ENCODE peak calls at places on chromosomes 3 and 15, in six cellular contexts. O is omental fat pad, H is pancreas, L is neural progenitor cell, J is astrocyte of the spinal cord, B is kidney. F is an unnamed sample.

GRCh38 chr3:16927485-16927884 is 42.7 kb downstream of the PLCL2 start:
- DNase-seq in B (no peak), H (no peak), O (no peak), L (no peak), J (no peak), F (peak; percentile 23)

GRCh38 chr15:96218623-96219465 is 111.7 kb upstream of the NR2F2 start:
- DNase-seq in B (no peak), J (no peak), L (no peak), O (no peak), H (no peak), F (no peak)

GRCh38 chr15:27672537-27672936 is 426.6 kb downstream of the OCA2 start:
- DNase-seq in H (no peak), L (no peak), B (no peak), J (no peak), O (no peak), F (no peak)

GRCh38 chr3:128971421-128971820 is 22.5 kb downstream of the CFAP92 start:
- DNase-seq in L (no peak), H (no peak), O (no peak), B (no peak), J (peak; percentile 15), F (no peak)

GRCh38 chr15:100175406-100176114 is 166.2 kb downstream of the ADAMTS17 start:
- DNase-seq in L (no peak), B (peak; percentile 15), J (no peak), H (no peak), O (no peak), F (no peak)

GRCh38 chr3:138003069-138003468 is 6.9 kb upstream of the CLDN18 start:
- DNase-seq in L (no peak), B (no peak), O (no peak), H (no peak), J (no peak), F (no peak)

GRCh38 chr15:100030586-100031249 is 297.5 kb upstream of the LYSMD4 start:
- DNase-seq in H (no peak), J (peak; percentile 51), O (no peak), L (no peak), B (no peak), F (no peak)

GRCh38 chr15:43410572-43411214 is 39.8 kb downstream of the TUBGCP4 start:
- DNase-seq in H (no peak), B (no peak), L (no peak), O (no peak), J (no peak), F (no peak)

GRCh38 chr15:26879770-26880169 is 12.9 kb downstream of the GABRA5 start:
- DNase-seq in B (no peak), L (no peak), O (no peak), J (no peak), H (no peak), F (no peak)

GRCh38 chr15:81157195-81157938 is 23.3 kb downstream of the CFAP161 start:
- DNase-seq in B (no peak), H (no peak), O (no peak), J (no peak), L (no peak), F (no peak)

GRCh38 chr3:38039101-38039898 is at the start of gene DLEC1:
- DNase-seq in H (no peak), O (no peak), J (peak; percentile 38), L (peak; percentile 92), B (peak; percentile 93), F (peak; percentile 89)

GRCh38 chr3:106326941-106327765 is 458.3 kb upstream of the CBLB start:
- DNase-seq in L (peak; percentile 61), H (no peak), B (no peak), O (no peak), J (peak; percentile 56), F (no peak)

GRCh38 chr3:174495231-174495755 is 363.8 kb upstream of the NAALADL2 start:
- DNase-seq in L (no peak), J (peak; percentile 16), O (no peak), H (no peak), B (no peak), F (no peak)

GRCh38 chr3:188900421-188900941 is 271.3 kb upstream of the TPRG1 start:
- DNase-seq in B (no peak), L (no peak), O (no peak), J (peak; percentile 94), H (no peak), F (no peak)

GRCh38 chr15:26852980-26853379 is 13.9 kb upstream of the GABRA5 start:
- DNase-seq in L (no peak), J (no peak), B (no peak), H (no peak), O (no peak), F (no peak)

GRCh38 chr3:126040386-126040785 is 43.5 kb downstream of the SLC41A3 start:
- DNase-seq in H (no peak), L (no peak), J (no peak), B (no peak), O (no peak), F (no peak)

GRCh38 chr15:64774556-64775523 is 549 bp downstream of the RBPMS2 start:
- DNase-seq in H (peak; percentile 71), J (no peak), O (no peak), B (peak; percentile 75), L (peak; percentile 76), F (peak; percentile 63)

GRCh38 chr3:47443611-47443995 is 32.1 kb downstream of the SCAP start:
- DNase-seq in J (no peak), L (no peak), H (no peak), B (no peak), O (no peak), F (no peak)

GRCh38 chr3:10353160-10353559 is 32.2 kb upstream of the SEC13 start:
- DNase-seq in J (peak; percentile 27), H (no peak), B (peak; percentile 39), O (no peak), L (peak; percentile 27), F (no peak)

GRCh38 chr3:20040476-20041196 is 390 bp downstream of the KAT2B start:
- DNase-seq in O (no peak), L (peak; percentile 94), J (peak; percentile 69), B (peak; percentile 92), H (peak; percentile 86), F (peak; percentile 85)
- TF ChIP-seq CTCF in O (no peak), L (no peak), J (peak; percentile 15), B (peak; percentile 13), H (no peak), F (peak; percentile 22)

GRCh38 chr3:64829331-64829730 is 141.5 kb upstream of the ADAMTS9 start:
- DNase-seq in B (no peak), H (no peak), L (no peak), J (no peak), O (no peak), F (no peak)
- TF ChIP-seq CTCF in B (no peak), H (no peak), L (no peak), J (no peak), O (no peak), F (no peak)

GRCh38 chr3:67662733-67663132 is 8.3 kb upstream of the SUCLG2 start:
- DNase-seq in J (no peak), H (no peak), L (no peak), O (no peak), B (no peak), F (peak; percentile 9)
- TF ChIP-seq CTCF in J (no peak), H (no peak), L (no peak), O (no peak), B (no peak), F (no peak)

GRCh38 chr3:134372405-134373277 is 1.6 kb downstream of the AMOTL2 start:
- DNase-seq in B (peak; percentile 64), L (no peak), J (no peak), O (no peak), H (no peak), F (no peak)

GRCh38 chr3:134369861-134370596 is 4.2 kb downstream of the AMOTL2 start:
- DNase-seq in H (no peak), L (no peak), B (peak; percentile 49), J (no peak), O (no peak), F (no peak)

GRCh38 chr3:134373278-134373941 is 837 bp downstream of the AMOTL2 start:
- DNase-seq in B (peak; percentile 95), H (peak; percentile 72), J (peak; percentile 94), L (peak; percentile 97), O (peak; percentile 41), F (peak; percentile 38)

GRCh38 chr3:134370611-134371451 is 3.4 kb downstream of the AMOTL2 start:
- DNase-seq in J (no peak), O (no peak), B (peak; percentile 72), H (no peak), L (no peak), F (no peak)

GRCh38 chr3:134371542-134372324 is 2.5 kb downstream of the AMOTL2 start:
- DNase-seq in B (peak; percentile 41), J (no peak), O (no peak), H (peak; percentile 27), L (no peak), F (no peak)
- TF ChIP-seq CTCF in B (peak; percentile 12), J (peak; percentile 8), O (no peak), H (no peak), L (no peak), F (no peak)

DNA sequence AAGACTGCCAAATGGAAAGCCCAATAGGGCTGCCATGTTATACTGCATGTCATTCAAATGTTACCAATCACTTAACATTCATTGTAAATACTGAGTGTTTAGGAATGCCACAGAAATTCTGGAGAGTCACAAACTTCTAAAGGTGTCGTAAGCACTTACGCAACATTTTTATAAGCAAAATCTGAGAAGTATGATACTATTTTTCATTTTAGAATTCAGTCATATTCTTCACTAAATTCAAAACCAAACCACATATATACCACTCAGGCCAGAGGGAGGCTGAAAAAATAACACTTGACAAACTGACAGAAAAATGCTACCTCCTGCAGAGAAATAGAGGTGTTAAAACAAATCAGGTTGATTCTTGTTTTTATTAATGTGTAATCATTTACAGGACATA is 89.8 kb downstream of the THBS1 start:
- DNase-seq in O (no peak), B (no peak), J (no peak), H (no peak), L (no peak), F (no peak)
- TF ChIP-seq CTCF in O (no peak), B (no peak), J (no peak), H (no peak), L (no peak), F (no peak)

GRCh38 chr3:108447096-108447847 is 63.1 kb downstream of the MYH15 start:
- DNase-seq in O (no peak), L (no peak), B (no peak), H (no peak), J (no peak), F (no peak)
- TF ChIP-seq CTCF in O (no peak), L (no peak), B (no peak), H (no peak), J (no peak), F (no peak)

GRCh38 chr3:135014575-135014974 is 219.5 kb downstream of the EPHB1 start:
- DNase-seq in L (no peak), H (no peak), O (no peak), B (no peak), J (no peak), F (no peak)
- TF ChIP-seq CTCF in L (no peak), H (no peak), O (no peak), B (no peak), J (no peak), F (no peak)

GRCh38 chr3:23052230-23053019 is 150.7 kb upstream of the UBE2E2 start:
- DNase-seq in O (no peak), H (no peak), L (peak; percentile 23), J (no peak), B (no peak), F (no peak)
- TF ChIP-seq CTCF in O (no peak), H (no peak), L (peak; percentile 37), J (peak; percentile 5), B (no peak), F (no peak)